ENCODE peak calls at places on chromosomes 1 and 21, in eight cellular contexts. T is GM23338, M is hepatocyte, C is SK-N-SH, Y is HCT116, X is OCI-LY7, Q is neural progenitor cell, P is GM23248. O is an unnamed sample.

GRCh38 chr1:212814548-212814947 is 22.9 kb downstream of the TATDN3 start:
- DNase-seq in C (no peak), M (peak; percentile 37), T (peak; percentile 34), Y (no peak), X (no peak), Q (no peak), P (no peak), O (no peak)

GRCh38 chr1:203099760-203100159 is 13.9 kb upstream of the MYOG start:
- DNase-seq in C (no peak), T (no peak), X (no peak), P (no peak), Q (no peak), M (no peak), Y (no peak), O (no peak)

GRCh38 chr1:1390675-1391074 is 8.5 kb downstream of the CCNL2 start:
- DNase-seq in P (no peak), M (no peak), X (no peak), T (no peak), C (no peak), Q (no peak), Y (no peak), O (no peak)

GRCh38 chr21:34935452-34935851 is 113.7 kb downstream of the RUNX1 start:
- DNase-seq in Q (no peak), Y (no peak), T (no peak), C (no peak), P (peak; percentile 43), M (no peak), X (no peak), O (no peak)

GRCh38 chr21:37899141-37899540 is 17.1 kb downstream of the KCNJ6 start:
- DNase-seq in X (no peak), Y (no peak), P (peak; percentile 19), Q (no peak), T (no peak), C (no peak), M (no peak), O (no peak)

GRCh38 chr21:45557611-45558043 is 15.4 kb upstream of the SLC19A1 start:
- DNase-seq in X (no peak), M (no peak), T (no peak), Y (no peak), C (no peak), Q (no peak), P (no peak), O (no peak)

GRCh38 chr1:25432364-25432719 is 1.6 kb downstream of the MACO1 start:
- DNase-seq in Y (no peak), M (no peak), P (no peak), T (no peak), Q (no peak), C (no peak), X (no peak), O (no peak)

GRCh38 chr1:4517559-4517958 is 136.8 kb upstream of the AJAP1 start:
- DNase-seq in Q (no peak), T (no peak), P (no peak), M (no peak), C (no peak), Y (no peak), X (no peak), O (no peak)

GRCh38 chr1:66197120-66197519 is 336.8 kb upstream of the SGIP1 start:
- DNase-seq in M (no peak), T (no peak), Y (no peak), P (no peak), C (no peak), X (no peak), Q (no peak), O (no peak)

GRCh38 chr1:19974822-19975416 is 4.5 kb downstream of the PLA2G2A start:
- DNase-seq in X (peak; percentile 29), C (peak; percentile 86), T (peak; percentile 84), M (peak; percentile 82), Y (peak; percentile 60), P (peak; percentile 88), Q (peak; percentile 69), O (no peak)

GRCh38 chr1:199983531-199983930 is 44.0 kb upstream of the NR5A2 start:
- DNase-seq in M (no peak), T (no peak), C (no peak), Q (peak; percentile 28), Y (no peak), P (no peak), X (no peak), O (no peak)

GRCh38 chr1:26218906-26219494 is 15.0 kb upstream of the CEP85 start:
- DNase-seq in Q (no peak), T (no peak), C (no peak), Y (no peak), X (no peak), P (no peak), M (no peak), O (no peak)

GRCh38 chr1:163410073-163410522 is 88.3 kb downstream of the NUF2 start:
- DNase-seq in P (peak; percentile 51), Q (peak; percentile 88), C (peak; percentile 60), Y (peak; percentile 48), T (peak; percentile 94), M (peak; percentile 82), X (peak; percentile 66), O (peak; percentile 78)

GRCh38 chr1:208759250-208759649 is 515.1 kb upstream of the PLXNA2 start:
- DNase-seq in Y (no peak), P (no peak), X (no peak), Q (no peak), C (no peak), M (no peak), T (no peak), O (no peak)

GRCh38 chr1:27992271-27992670 is 32.5 kb downstream of the XKR8 start:
- DNase-seq in C (no peak), Q (no peak), M (no peak), P (no peak), T (no peak), Y (no peak), X (peak; percentile 9), O (no peak)

GRCh38 chr1:36531833-36532232 is 49.1 kb upstream of the CSF3R start:
- DNase-seq in Y (no peak), P (no peak), C (no peak), Q (no peak), X (no peak), M (no peak), T (no peak), O (no peak)

GRCh38 chr1:177423083-177423482 is 252.3 kb downstream of the BRINP2 start:
- DNase-seq in P (no peak), Q (no peak), T (no peak), X (no peak), C (no peak), Y (no peak), M (no peak), O (no peak)
- TF ChIP-seq EZH2phosphoT487 in P (no peak), Q (no peak), T (no peak), X (no peak), C (no peak), Y (no peak), M (no peak), O (no peak)

DNA sequence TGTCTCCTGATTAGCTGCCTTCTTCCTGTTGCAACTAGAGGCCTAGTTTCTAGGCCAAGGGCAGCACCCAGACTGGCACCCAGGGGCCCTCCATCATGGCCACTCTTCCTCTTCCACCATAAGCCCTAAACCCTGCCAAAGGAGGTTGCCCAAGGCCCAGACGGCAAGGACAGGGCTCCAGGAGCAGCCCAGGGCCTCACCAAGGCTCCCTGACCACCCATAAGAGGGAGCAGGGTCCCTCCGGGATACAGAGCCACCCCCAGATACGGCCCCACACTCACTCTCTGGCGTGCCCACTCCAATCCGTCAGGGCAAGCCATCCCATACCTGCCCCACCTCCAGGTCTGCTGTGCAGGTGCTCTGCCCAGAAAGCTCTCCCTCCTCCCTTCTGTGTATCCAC is 79.9 kb downstream of the ITPKB start:
- DNase-seq in Y (no peak), Q (no peak), C (no peak), M (no peak), X (no peak), T (no peak), P (no peak), O (no peak)
- H3K4me1 ChIP-seq in Y (peaks cover 29% of the 10 kb centered on the region), Q (peaks cover 63% of the 10 kb centered on the region), C (peaks cover 50% of the 10 kb centered on the region), M (peaks cover 34% of the 10 kb centered on the region), X (peaks cover 12% of the 10 kb centered on the region), T (peaks cover 46% of the 10 kb centered on the region), P (peaks cover 37% of the 10 kb centered on the region), O (peaks cover 93% of the 10 kb centered on the region)

GRCh38 chr1:150487763-150488115 is 520 bp downstream of the TARS2 start:
- DNase-seq in Q (peak; percentile 5), P (no peak), X (no peak), M (no peak), C (no peak), Y (no peak), T (peak; percentile 18), O (no peak)
- H3K27ac ChIP-seq in Q (no peak overlapping the region), P (no peak overlapping the region), X (peak overlapping the region; percentile 40), M (peak overlapping the region; percentile 27), C (peak overlapping the region; percentile 48), Y (peak overlapping the region; percentile 48), T (peak overlapping the region; percentile 61), O (peak overlapping the region; percentile 11)

DNA sequence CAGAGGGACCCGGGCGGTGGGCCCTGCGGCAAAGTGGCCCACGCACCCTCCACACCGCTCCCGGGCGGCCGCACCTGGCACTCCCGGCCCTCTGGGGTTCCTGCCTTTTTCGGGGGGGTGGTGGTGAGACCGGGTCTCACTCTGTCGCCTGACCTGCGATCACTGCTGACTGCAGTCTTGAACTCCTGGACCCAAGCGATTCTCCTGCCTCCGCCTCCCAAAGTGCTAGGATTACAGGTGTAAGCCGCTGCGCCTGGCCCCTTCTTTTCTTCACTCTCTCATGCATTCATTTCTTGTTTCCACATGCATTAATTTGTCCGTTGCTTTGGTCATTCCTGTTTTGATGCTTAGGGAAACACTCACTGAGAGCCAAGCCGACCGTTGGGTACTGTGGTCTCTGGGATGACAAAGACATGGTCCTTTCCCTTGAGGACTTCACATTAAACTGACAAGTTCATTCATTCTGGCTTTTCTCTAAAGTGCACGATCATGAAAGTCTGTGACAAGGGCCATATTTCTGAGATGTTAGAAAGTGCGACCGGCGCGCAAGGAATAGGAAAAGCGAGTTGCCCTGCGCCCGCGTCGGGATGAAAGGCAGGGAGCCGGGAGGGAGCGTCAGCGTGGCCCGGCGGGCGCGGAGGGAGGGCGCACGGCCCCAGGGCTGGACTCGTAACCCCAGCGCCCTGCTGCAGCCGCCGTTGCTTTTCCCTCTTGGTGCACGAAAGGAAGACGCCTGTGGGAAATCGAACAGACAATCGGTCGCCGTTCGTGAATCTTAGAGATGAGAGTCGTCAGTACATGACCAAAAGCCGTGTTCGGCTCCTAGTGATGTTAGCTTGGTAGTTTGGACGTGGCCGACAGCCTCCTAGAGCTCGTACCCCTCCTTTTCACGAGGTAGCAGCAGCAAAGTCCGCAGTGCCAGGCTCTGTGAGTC is 1.0 kb upstream of the MCOLN2 start:
- DNase-seq in C (peak; percentile 67), X (peak; percentile 39), Q (peak; percentile 64), T (peak; percentile 61), M (peak; percentile 25), Y (no peak), P (peak; percentile 60), O (no peak)
- TF ChIP-seq EZH2phosphoT487 in C (no peak), X (no peak), Q (peak; percentile 93), T (peak; percentile 73), M (no peak), Y (no peak), P (no peak), O (no peak)

DNA sequence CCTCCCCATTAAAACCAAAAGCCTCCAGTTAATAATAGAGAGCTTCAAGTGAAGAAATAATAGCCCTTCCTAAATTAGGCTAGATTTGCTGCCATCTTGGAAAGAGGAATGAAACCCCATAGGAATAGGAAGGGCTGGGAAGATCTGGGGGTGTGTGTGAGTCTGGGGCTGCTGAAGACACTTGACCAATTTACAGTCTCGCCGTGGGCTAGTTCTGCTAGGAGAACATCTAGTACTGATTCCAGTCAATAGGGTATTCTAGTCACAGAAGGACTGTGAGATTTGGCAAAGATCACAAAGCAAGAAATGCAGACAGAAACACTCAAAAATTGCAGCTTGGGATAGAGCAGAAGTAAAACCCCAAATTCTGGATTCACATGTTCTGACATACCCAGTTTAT is 32.3 kb upstream of the PTGFRN start:
- DNase-seq in X (no peak), T (no peak), M (no peak), P (no peak), Y (no peak), Q (no peak), C (no peak), O (no peak)
- H3K4me1 ChIP-seq in X (no peaks in the 10 kb centered on the region), T (peaks cover 39% of the 10 kb centered on the region), M (peaks cover 15% of the 10 kb centered on the region), P (peaks cover 39% of the 10 kb centered on the region), Y (peaks cover 19% of the 10 kb centered on the region), Q (peaks cover 38% of the 10 kb centered on the region), C (peaks cover 24% of the 10 kb centered on the region), O (no peaks in the 10 kb centered on the region)